ENCODE peak calls at places on chromosomes 16 and 17, in ten cellular contexts. L, X, U, K, Y, Q, T, C, S and G are unnamed samples.

GRCh38 chr17:42403150-42403549 is 14.9 kb upstream of the STAT3 start:
- DNase-seq in L (no peak), X (peak), U (no peak), K (no peak), Y (no peak), Q (no peak), T (no peak), C (no peak), S (no peak), G (no peak)

GRCh38 chr17:77770331-77771105 is 188.0 kb upstream of the TNRC6C start:
- DNase-seq in L (peak), X (no peak), U (no peak), K (no peak), Y (no peak), Q (no peak), T (no peak), C (peak), S (peak), G (peak)

GRCh38 chr17:163514-164103 is 17.8 kb downstream of the DOC2B start:
- DNase-seq in L (no peak), X (no peak), U (no peak), K (no peak), Y (no peak), Q (no peak), T (no peak), C (no peak), S (no peak), G (no peak)

GRCh38 chr17:76948726-76949342 is 80.6 kb downstream of the MGAT5B start:
- DNase-seq in L (no peak), X (no peak), U (no peak), K (no peak), Y (no peak), Q (no peak), T (no peak), C (no peak), S (no peak), G (no peak)

GRCh38 chr16:19843371-19843770 is 41.3 kb downstream of the GPRC5B start:
- DNase-seq in L (no peak), X (no peak), U (no peak), K (no peak), Y (no peak), Q (no peak), T (no peak), C (no peak), S (no peak), G (no peak)

GRCh38 chr17:50583636-50584035 is 23.1 kb downstream of the CACNA1G start:
- DNase-seq in L (no peak), X (no peak), U (no peak), K (no peak), Y (no peak), Q (no peak), T (no peak), C (no peak), S (peak), G (no peak)

GRCh38 chr16:2386990-2387389 is 42.3 kb upstream of the CCNF start:
- DNase-seq in L (peak), X (no peak), U (no peak), K (no peak), Y (no peak), Q (no peak), T (no peak), C (no peak), S (no peak), G (no peak)

GRCh38 chr17:16491131-16491702 is 776 bp downstream of the LRRC75A start:
- DNase-seq in L (no peak), X (no peak), U (no peak), K (no peak), Y (no peak), Q (no peak), T (no peak), C (no peak), S (no peak), G (no peak)

GRCh38 chr17:27597783-27598320 is 33.1 kb upstream of the LGALS9 start:
- DNase-seq in L (no peak), X (no peak), U (no peak), K (no peak), Y (no peak), Q (no peak), T (no peak), C (no peak), S (no peak), G (no peak)

GRCh38 chr16:54066451-54067056 is 220.0 kb downstream of the IRX3 start:
- DNase-seq in L (no peak), X (no peak), U (no peak), K (no peak), Y (no peak), Q (no peak), T (no peak), C (no peak), S (no peak), G (no peak)

GRCh38 chr16:75301804-75302203 is 50.4 kb upstream of the BCAR1 start:
- DNase-seq in L (no peak), X (no peak), U (no peak), K (no peak), Y (no peak), Q (no peak), T (no peak), C (no peak), S (no peak), G (no peak)

GRCh38 chr17:77098884-77099545 is 41.8 kb upstream of the SEC14L1 start:
- DNase-seq in L (peak), X (no peak), U (peak), K (peak), Y (no peak), Q (no peak), T (no peak), C (no peak), S (peak), G (no peak)

GRCh38 chr16:73051903-73052302 is 4.0 kb upstream of the ZFHX3 start:
- DNase-seq in L (peak), X (no peak), U (no peak), K (no peak), Y (no peak), Q (no peak), T (no peak), C (no peak), S (no peak), G (no peak)

GRCh38 chr16:89009343-89010209 is 32.6 kb upstream of the CBFA2T3 start:
- DNase-seq in L (peak), X (no peak), U (no peak), K (peak), Y (no peak), Q (no peak), T (peak), C (no peak), S (no peak), G (no peak)

GRCh38 chr16:77844801-77845200 is 56.4 kb downstream of the VAT1L start:
- DNase-seq in L (no peak), X (no peak), U (no peak), K (no peak), Y (no peak), Q (no peak), T (no peak), C (no peak), S (no peak), G (no peak)

GRCh38 chr16:89472711-89473075 is 17.7 kb downstream of the ANKRD11 start:
- DNase-seq in L (no peak), X (no peak), U (no peak), K (no peak), Y (no peak), Q (no peak), T (no peak), C (no peak), S (no peak), G (no peak)

GRCh38 chr16:77877712-77878111 is 89.3 kb downstream of the VAT1L start:
- DNase-seq in L (peak), X (no peak), U (no peak), K (no peak), Y (no peak), Q (no peak), T (no peak), C (peak), S (no peak), G (peak)

GRCh38 chr16:66740010-66740409 is 11.4 kb downstream of the DYNC1LI2 start:
- DNase-seq in L (peak), X (peak), U (no peak), K (peak), Y (no peak), Q (no peak), T (no peak), C (no peak), S (no peak), G (no peak)

GRCh38 chr17:37506678-37507077 is 17.0 kb downstream of the DUSP14 start:
- DNase-seq in L (peak), X (peak), U (peak), K (peak), Y (no peak), Q (no peak), T (no peak), C (no peak), S (no peak), G (no peak)

GRCh38 chr16:66801320-66802105 is at the start of gene TERB1:
- DNase-seq in L (no peak), X (no peak), U (no peak), K (no peak), Y (no peak), Q (no peak), T (no peak), C (no peak), S (no peak), G (no peak)

GRCh38 chr17:17435323-17435722 is 41.5 kb upstream of the MED9 start:
- DNase-seq in L (peak), X (no peak), U (no peak), K (no peak), Y (no peak), Q (no peak), T (peak), C (peak), S (no peak), G (peak)

GRCh38 chr17:32350662-32351418 is 883 bp downstream of the ZNF207 start:
- DNase-seq in L (peak), X (no peak), U (no peak), K (peak), Y (no peak), Q (no peak), T (no peak), C (no peak), S (peak), G (no peak)

GRCh38 chr16:80569440-80570105 is 28.8 kb downstream of the DYNLRB2 start:
- DNase-seq in L (peak), X (no peak), U (no peak), K (no peak), Y (peak), Q (no peak), T (no peak), C (peak), S (no peak), G (peak)

GRCh38 chr16:20300312-20301097 is 26.8 kb downstream of the GP2 start:
- DNase-seq in L (peak), X (no peak), U (peak), K (peak), Y (peak), Q (no peak), T (no peak), C (peak), S (peak), G (peak)

GRCh38 chr17:74757502-74757901 is 9.1 kb downstream of the NHERF1 start:
- DNase-seq in L (no peak), X (peak), U (no peak), K (no peak), Y (no peak), Q (no peak), T (no peak), C (no peak), S (no peak), G (no peak)

GRCh38 chr17:82095777-82096708 is 2.0 kb downstream of the FASN start:
- DNase-seq in L (no peak), X (no peak), U (no peak), K (no peak), Y (no peak), Q (no peak), T (no peak), C (no peak), S (no peak), G (no peak)

GRCh38 chr16:31177136-31177535 is 2.8 kb upstream of the FUS start:
- DNase-seq in L (peak), X (no peak), U (no peak), K (peak), Y (no peak), Q (no peak), T (peak), C (no peak), S (no peak), G (no peak)

GRCh38 chr16:17062676-17063075 is 408.1 kb downstream of the XYLT1 start:
- DNase-seq in L (no peak), X (no peak), U (no peak), K (no peak), Y (no peak), Q (no peak), T (no peak), C (no peak), S (no peak), G (no peak)

GRCh38 chr17:83052241-83052564 is 27.2 kb upstream of the METRNL start:
- DNase-seq in L (no peak), X (no peak), U (no peak), K (no peak), Y (no peak), Q (no peak), T (no peak), C (no peak), S (no peak), G (no peak)

GRCh38 chr16:85936761-85937343 is 37.9 kb downstream of the IRF8 start:
- DNase-seq in L (no peak), X (no peak), U (no peak), K (no peak), Y (no peak), Q (no peak), T (no peak), C (no peak), S (no peak), G (no peak)

GRCh38 chr17:4477286-4477791 is 21.3 kb upstream of the SPNS2 start:
- DNase-seq in L (no peak), X (no peak), U (no peak), K (no peak), Y (no peak), Q (no peak), T (no peak), C (no peak), S (no peak), G (no peak)

GRCh38 chr16:87392823-87393679 is 915 bp downstream of the MAP1LC3B start:
- DNase-seq in L (peak), X (no peak), U (peak), K (peak), Y (no peak), Q (no peak), T (peak), C (no peak), S (no peak), G (no peak)

GRCh38 chr16:86509759-86510464 is 415 bp upstream of the FOXF1 start:
- DNase-seq in L (peak), X (no peak), U (no peak), K (no peak), Y (no peak), Q (no peak), T (peak), C (peak), S (peak), G (peak)